ENCODE peak calls at places on chromosomes 6 and 20, in six cellular contexts. K is activated CD4-positive, alpha-beta T cell treated with anti-CD3 and anti-CD28 coated beads, Interleukin-2, amount 50 U/mL, for 4 hours; E is glutamatergic neuron; C is GM23338; Y is iris pigment epithelial cell; M is stimulated activated CD8-positive, alpha-beta memory T cell treated with anti-CD3 and anti-CD28 coated beads, Interleukin-15, amount 100 ng/mL, for 1 hour. A is an unnamed sample.

GRCh38 chr6:122376246-122376645 is 23.2 kb upstream of the HSF2 start:
- DNase-seq in K (no peak), E (no peak), C (no peak), Y (no peak), M (no peak), A (no peak)

GRCh38 chr20:63370623-63371176 is 9.6 kb upstream of the CHRNA4 start:
- DNase-seq in K (no peak), E (no peak), C (no peak), Y (no peak), M (no peak), A (no peak)

GRCh38 chr20:19909696-19910095 is 107.5 kb upstream of the NAA20 start:
- DNase-seq in K (no peak), E (no peak), C (no peak), Y (no peak), M (no peak), A (no peak)

GRCh38 chr6:136517002-136517401 is 33.2 kb downstream of the MAP7 start:
- DNase-seq in K (no peak), E (no peak), C (no peak), Y (no peak), M (no peak), A (no peak)

GRCh38 chr6:44667668-44668390 is 280.3 kb downstream of the CDC5L start:
- DNase-seq in K (peak), E (peak), C (peak), Y (no peak), M (no peak), A (no peak)

GRCh38 chr20:49345538-49345937 is 67.7 kb upstream of the ZNFX1 start:
- DNase-seq in K (no peak), E (no peak), C (no peak), Y (peak), M (no peak), A (peak)

GRCh38 chr20:46087161-46087560 is 2.6 kb downstream of the NCOA5 start:
- DNase-seq in K (no peak), E (no peak), C (no peak), Y (peak), M (no peak), A (peak)

GRCh38 chr20:47330933-47331708 is 25.4 kb downstream of the ZMYND8 start:
- DNase-seq in K (no peak), E (no peak), C (no peak), Y (peak), M (no peak), A (peak)

GRCh38 chr20:23150304-23151007 is 64.3 kb upstream of the CD93 start:
- DNase-seq in K (no peak), E (no peak), C (no peak), Y (no peak), M (no peak), A (no peak)

GRCh38 chr6:73074175-73074574 is 151.1 kb downstream of the KHDC1L start:
- DNase-seq in K (no peak), E (no peak), C (no peak), Y (peak), M (no peak), A (peak)

A was measured in fibroblast of mammary gland.